ENCODE peak calls at places on chromosomes 1 and 21, in eight cellular contexts. One of them, this sample, is unnamed.

GRCh38 chr1:31839662-31840343 is 24.0 kb upstream of the SPOCD1 start:
- DNase-seq in HL-60: no peak
- DNase-seq in suprapubic skin: peak
- DNase-seq in endothelial cell of umbilical vein: no peak
- DNase-seq in HCT116: no peak
- DNase-seq in SK-N-SH: no peak
- DNase-seq in breast epithelium: no peak
- DNase-seq in HepG2: no peak
- DNase-seq in this sample: no peak

GRCh38 chr1:160578175-160578693 is 1.1 kb downstream of the CD84 start:
- DNase-seq in HCT116: no peak
- DNase-seq in SK-N-SH: no peak
- DNase-seq in endothelial cell of umbilical vein: no peak
- DNase-seq in breast epithelium: no peak
- DNase-seq in suprapubic skin: no peak
- DNase-seq in HL-60: no peak
- DNase-seq in HepG2: no peak
- DNase-seq in this sample: no peak

GRCh38 chr1:165875171-165875570 is 47.8 kb downstream of the UCK2 start:
- DNase-seq in HepG2: no peak
- DNase-seq in breast epithelium: no peak
- DNase-seq in HL-60: no peak
- DNase-seq in SK-N-SH: no peak
- DNase-seq in endothelial cell of umbilical vein: no peak
- DNase-seq in suprapubic skin: no peak
- DNase-seq in HCT116: no peak
- DNase-seq in this sample: no peak

GRCh38 chr1:169484107-169484506 is 1.6 kb downstream of the SLC19A2 start:
- DNase-seq in HCT116: no peak
- DNase-seq in HL-60: no peak
- DNase-seq in suprapubic skin: no peak
- DNase-seq in breast epithelium: no peak
- DNase-seq in endothelial cell of umbilical vein: no peak
- DNase-seq in HepG2: no peak
- DNase-seq in SK-N-SH: no peak
- DNase-seq in this sample: no peak

GRCh38 chr1:39453603-39454002 is 37.8 kb upstream of the BMP8A start:
- DNase-seq in HL-60: no peak
- DNase-seq in endothelial cell of umbilical vein: no peak
- DNase-seq in SK-N-SH: no peak
- DNase-seq in HCT116: no peak
- DNase-seq in breast epithelium: no peak
- DNase-seq in HepG2: no peak
- DNase-seq in suprapubic skin: peak
- DNase-seq in this sample: no peak

GRCh38 chr1:63917571-63918394 is 144.0 kb downstream of the ROR1 start:
- DNase-seq in HL-60: no peak
- DNase-seq in SK-N-SH: no peak
- DNase-seq in HepG2: peak
- DNase-seq in HCT116: peak
- DNase-seq in endothelial cell of umbilical vein: no peak
- DNase-seq in suprapubic skin: no peak
- DNase-seq in breast epithelium: no peak
- DNase-seq in this sample: no peak

GRCh38 chr1:98964198-98964597 is 40.5 kb downstream of the PLPPR5 start:
- DNase-seq in HepG2: no peak
- DNase-seq in endothelial cell of umbilical vein: no peak
- DNase-seq in HL-60: no peak
- DNase-seq in suprapubic skin: no peak
- DNase-seq in SK-N-SH: no peak
- DNase-seq in HCT116: no peak
- DNase-seq in breast epithelium: no peak
- DNase-seq in this sample: no peak

GRCh38 chr1:55259906-55260608 is 44.9 kb upstream of the USP24 start:
- DNase-seq in suprapubic skin: no peak
- DNase-seq in HCT116: no peak
- DNase-seq in breast epithelium: no peak
- DNase-seq in SK-N-SH: no peak
- DNase-seq in HepG2: no peak
- DNase-seq in HL-60: no peak
- DNase-seq in endothelial cell of umbilical vein: no peak
- DNase-seq in this sample: no peak

GRCh38 chr1:14836426-14837140 is 238.1 kb downstream of the KAZN start:
- DNase-seq in HepG2: no peak
- DNase-seq in endothelial cell of umbilical vein: no peak
- DNase-seq in suprapubic skin: no peak
- DNase-seq in HCT116: no peak
- DNase-seq in SK-N-SH: no peak
- DNase-seq in breast epithelium: no peak
- DNase-seq in HL-60: no peak
- DNase-seq in this sample: no peak

GRCh38 chr1:3065797-3066196 is 3.2 kb upstream of the PRDM16 start:
- DNase-seq in SK-N-SH: no peak
- DNase-seq in HL-60: no peak
- DNase-seq in breast epithelium: no peak
- DNase-seq in HepG2: no peak
- DNase-seq in endothelial cell of umbilical vein: no peak
- DNase-seq in HCT116: no peak
- DNase-seq in suprapubic skin: no peak
- DNase-seq in this sample: no peak

GRCh38 chr1:147720557-147720956 is 39.8 kb downstream of the GJA5 start:
- DNase-seq in suprapubic skin: no peak
- DNase-seq in HCT116: no peak
- DNase-seq in HL-60: no peak
- DNase-seq in breast epithelium: no peak
- DNase-seq in SK-N-SH: no peak
- DNase-seq in HepG2: no peak
- DNase-seq in endothelial cell of umbilical vein: no peak
- DNase-seq in this sample: no peak

DNA sequence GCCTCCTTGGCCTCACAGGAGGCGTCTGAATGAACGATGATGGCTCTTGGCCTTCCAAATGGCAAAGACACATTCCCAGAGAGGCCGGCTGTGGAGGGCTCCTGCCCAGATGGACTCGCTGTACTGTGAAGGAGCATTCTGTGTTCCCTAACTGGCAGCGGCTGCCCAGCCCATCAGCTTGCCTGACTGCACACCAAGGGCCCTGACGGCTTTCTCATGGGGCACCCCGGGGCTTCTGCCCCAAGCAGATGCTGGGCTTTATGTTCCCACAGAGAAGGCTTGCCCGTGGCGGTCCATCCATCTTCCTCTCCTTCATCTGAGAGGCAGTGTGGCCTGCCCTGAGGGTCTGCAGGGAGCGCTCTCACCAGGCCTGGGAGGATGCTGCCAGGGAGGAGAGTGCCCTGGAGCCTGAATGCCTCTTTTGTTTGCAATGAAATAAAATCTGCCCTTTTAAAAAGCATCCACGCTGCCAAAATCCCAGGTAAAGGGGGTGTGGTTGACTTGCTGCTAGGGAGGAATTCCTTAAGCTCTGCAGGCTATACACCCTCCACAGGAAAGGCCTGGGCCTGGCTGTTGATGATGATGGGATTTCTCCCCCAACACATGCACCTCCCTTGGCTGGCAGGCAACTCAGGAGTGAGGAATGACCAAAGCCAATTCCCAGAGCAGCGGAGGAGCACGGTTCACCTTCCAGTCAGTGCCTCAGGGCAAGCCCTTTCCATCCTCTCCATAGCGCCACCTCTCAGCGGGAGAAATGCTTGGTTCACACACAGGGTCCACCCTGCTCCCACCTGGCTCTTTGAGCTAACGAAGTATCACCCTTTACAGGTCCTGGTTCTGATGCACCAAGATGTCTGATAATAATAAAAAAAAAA is 84.7 kb upstream of the SSX2IP start:
- DNase-seq in endothelial cell of umbilical vein: no peak
- DNase-seq in SK-N-SH: no peak
- DNase-seq in suprapubic skin: no peak
- DNase-seq in HL-60: no peak
- DNase-seq in HCT116: no peak
- DNase-seq in HepG2: no peak
- DNase-seq in breast epithelium: no peak
- DNase-seq in this sample: no peak
- TF ChIP-seq POLR2AphosphoS5 in endothelial cell of umbilical vein: no peak
- TF ChIP-seq POLR2AphosphoS5 in SK-N-SH: no peak
- TF ChIP-seq POLR2AphosphoS5 in suprapubic skin: no peak
- TF ChIP-seq POLR2AphosphoS5 in HL-60: no peak
- TF ChIP-seq POLR2AphosphoS5 in HCT116: no peak
- TF ChIP-seq POLR2AphosphoS5 in HepG2: no peak
- TF ChIP-seq POLR2AphosphoS5 in breast epithelium: no peak
- TF ChIP-seq POLR2AphosphoS5 in this sample: no peak

DNA sequence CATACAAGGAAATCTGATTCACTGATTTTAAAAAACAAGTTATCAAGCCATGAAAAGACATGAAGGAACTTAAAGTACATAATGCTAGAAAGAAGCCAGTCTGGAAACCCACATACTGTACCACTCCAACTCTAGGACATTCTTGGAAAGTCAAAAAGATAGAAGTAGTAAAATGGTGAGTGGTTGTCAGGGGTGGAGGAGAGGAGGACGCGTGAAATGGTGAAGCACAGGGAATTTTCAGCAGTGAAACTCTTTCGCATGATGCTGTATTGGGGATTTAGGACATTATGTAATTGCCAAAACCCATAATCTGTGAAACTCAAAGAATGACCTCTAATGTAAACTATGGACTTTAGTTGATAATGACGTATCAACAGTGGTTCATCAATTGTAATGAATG is 7.3 kb downstream of the NBPF1 start:
- DNase-seq in suprapubic skin: no peak
- DNase-seq in SK-N-SH: no peak
- DNase-seq in endothelial cell of umbilical vein: no peak
- DNase-seq in HCT116: no peak
- DNase-seq in HL-60: no peak
- DNase-seq in HepG2: no peak
- DNase-seq in breast epithelium: no peak
- DNase-seq in this sample: no peak
- H3K27ac ChIP-seq in suprapubic skin: no peak
- H3K27ac ChIP-seq in SK-N-SH: no peak
- H3K27ac ChIP-seq in endothelial cell of umbilical vein: no peak
- H3K27ac ChIP-seq in HCT116: no peak
- H3K27ac ChIP-seq in HL-60: no peak
- H3K27ac ChIP-seq in HepG2: no peak
- H3K27ac ChIP-seq in breast epithelium: no peak
- H3K27ac ChIP-seq in this sample: no peak

GRCh38 chr21:39313457-39314154 is at the start of gene BRWD1:
- DNase-seq in HepG2: peak
- DNase-seq in endothelial cell of umbilical vein: peak
- DNase-seq in suprapubic skin: peak
- DNase-seq in SK-N-SH: peak
- DNase-seq in breast epithelium: peak
- DNase-seq in HL-60: peak
- DNase-seq in HCT116: peak
- DNase-seq in this sample: no peak

GRCh38 chr21:39314155-39315027 is 959 bp upstream of the BRWD1 start:
- DNase-seq in HCT116: no peak
- DNase-seq in suprapubic skin: no peak
- DNase-seq in endothelial cell of umbilical vein: peak
- DNase-seq in HepG2: peak
- DNase-seq in breast epithelium: no peak
- DNase-seq in SK-N-SH: no peak
- DNase-seq in HL-60: no peak
- DNase-seq in this sample: no peak

GRCh38 chr21:39311164-39311563 is 2.3 kb downstream of the BRWD1 start:
- DNase-seq in endothelial cell of umbilical vein: no peak
- DNase-seq in HepG2: no peak
- DNase-seq in suprapubic skin: no peak
- DNase-seq in SK-N-SH: no peak
- DNase-seq in HCT116: no peak
- DNase-seq in breast epithelium: no peak
- DNase-seq in HL-60: no peak
- DNase-seq in this sample: no peak

GRCh38 chr21:39313042-39313456 is 383 bp downstream of the BRWD1 start:
- DNase-seq in SK-N-SH: peak
- DNase-seq in endothelial cell of umbilical vein: no peak
- DNase-seq in HCT116: no peak
- DNase-seq in breast epithelium: no peak
- DNase-seq in suprapubic skin: peak
- DNase-seq in HepG2: no peak
- DNase-seq in HL-60: peak
- DNase-seq in this sample: no peak

DNA sequence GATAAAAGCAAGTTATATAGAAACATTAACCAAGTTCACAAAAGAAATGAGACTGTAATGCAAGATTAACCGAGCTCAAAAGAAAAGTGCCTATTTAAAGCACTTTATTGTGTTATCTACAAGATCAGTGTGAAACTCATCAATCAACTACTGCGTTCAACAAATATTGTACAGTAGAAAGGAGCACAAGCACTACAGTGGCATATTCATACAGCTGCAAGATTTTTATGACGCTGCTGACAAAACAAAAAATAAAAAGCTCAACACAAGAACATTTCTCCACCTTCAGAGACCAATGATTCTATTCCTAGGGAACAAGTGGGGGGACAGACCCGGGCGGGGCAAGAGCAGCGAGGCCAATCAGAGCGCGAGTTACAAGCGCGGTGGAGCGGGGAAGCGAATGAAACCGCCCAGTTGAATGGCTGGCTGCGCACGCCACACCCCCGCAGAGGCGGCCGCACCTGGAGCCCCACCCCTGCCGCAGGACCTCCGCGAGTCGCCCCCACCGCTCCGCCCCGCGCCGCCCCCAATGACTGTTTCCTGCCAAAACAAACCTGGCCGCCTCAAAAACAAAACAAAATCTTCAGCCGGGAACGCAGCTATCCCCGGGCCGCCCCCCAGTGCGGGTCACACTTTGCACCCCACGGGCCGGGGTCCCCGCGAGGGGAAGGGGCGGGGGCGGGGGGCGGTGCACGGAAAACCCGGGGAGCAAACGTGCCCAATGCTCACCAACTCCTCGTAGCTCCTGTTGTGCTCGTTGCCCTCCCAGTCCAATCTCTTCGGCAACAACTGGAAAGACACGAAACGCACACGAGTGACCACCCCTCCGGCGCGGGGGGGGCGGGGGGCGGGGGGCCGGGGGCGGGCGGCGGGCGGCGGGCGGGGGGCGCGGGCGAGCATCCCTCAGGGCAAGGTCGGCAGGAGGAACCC is 1.1 kb downstream of the BRWD1 start:
- DNase-seq in breast epithelium: peak
- DNase-seq in endothelial cell of umbilical vein: peak
- DNase-seq in SK-N-SH: peak
- DNase-seq in HepG2: peak
- DNase-seq in HL-60: peak
- DNase-seq in suprapubic skin: peak
- DNase-seq in HCT116: peak
- DNase-seq in this sample: peak
- TF ChIP-seq POLR2AphosphoS5 in breast epithelium: no peak
- TF ChIP-seq POLR2AphosphoS5 in endothelial cell of umbilical vein: no peak
- TF ChIP-seq POLR2AphosphoS5 in SK-N-SH: no peak
- TF ChIP-seq POLR2AphosphoS5 in HepG2: no peak
- TF ChIP-seq POLR2AphosphoS5 in HL-60: no peak
- TF ChIP-seq POLR2AphosphoS5 in suprapubic skin: no peak
- TF ChIP-seq POLR2AphosphoS5 in HCT116: no peak
- TF ChIP-seq POLR2AphosphoS5 in this sample: no peak

DNA sequence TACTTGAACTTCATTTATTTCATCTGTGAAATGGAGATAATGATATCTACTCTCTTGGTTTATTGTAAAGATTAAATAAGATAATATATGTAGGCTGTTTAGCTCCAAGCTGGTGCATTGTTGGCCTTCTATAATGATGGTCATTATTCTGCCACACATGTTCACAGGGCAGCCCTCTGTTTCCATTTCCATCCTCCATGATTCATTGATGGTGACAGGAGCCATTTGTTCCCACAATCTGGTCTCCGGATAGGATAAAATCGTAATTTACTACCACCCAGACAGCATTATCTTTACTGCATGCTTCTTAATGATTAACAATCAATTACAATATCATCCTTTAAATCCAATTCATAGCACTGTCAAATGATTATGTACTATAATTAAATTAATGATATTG is 596.2 kb upstream of the ZRANB2 start:
- DNase-seq in SK-N-SH: peak
- DNase-seq in suprapubic skin: no peak
- DNase-seq in HCT116: no peak
- DNase-seq in HL-60: no peak
- DNase-seq in breast epithelium: no peak
- DNase-seq in endothelial cell of umbilical vein: no peak
- DNase-seq in HepG2: no peak
- DNase-seq in this sample: no peak
- H3K27ac ChIP-seq in SK-N-SH: no peak
- H3K27ac ChIP-seq in suprapubic skin: no peak
- H3K27ac ChIP-seq in HCT116: no peak
- H3K27ac ChIP-seq in HL-60: no peak
- H3K27ac ChIP-seq in breast epithelium: no peak
- H3K27ac ChIP-seq in endothelial cell of umbilical vein: no peak
- H3K27ac ChIP-seq in HepG2: no peak
- H3K27ac ChIP-seq in this sample: peak